ENCODE peak calls at places on chromosomes 3 and 15, in six cellular contexts. U is heart right ventricle, A is A549, B is tibial artery, R is breast epithelium, T is thoracic aorta. Q is an unnamed sample.

GRCh38 chr15:27481768-27482167 is 510.8 kb downstream of the GABRG3 start:
- DNase-seq in U (no peak), A (no peak), B (no peak), R (no peak), T (no peak), Q (no peak)

GRCh38 chr3:150238043-150238802 is 169.9 kb upstream of the TSC22D2 start:
- DNase-seq in U (no peak), A (no peak), B (no peak), R (no peak), T (no peak), Q (no peak)

GRCh38 chr3:195549931-195550519 is 6.9 kb upstream of the PPP1R2 start:
- DNase-seq in U (no peak), A (no peak), B (no peak), R (no peak), T (no peak), Q (peak; percentile 62)

GRCh38 chr15:80367094-80367493 is 37.1 kb upstream of the ARNT2 start:
- DNase-seq in U (no peak), A (peak; percentile 24), B (no peak), R (no peak), T (no peak), Q (no peak)

GRCh38 chr3:62134061-62134496 is 239.3 kb downstream of the FEZF2 start:
- DNase-seq in U (peak; percentile 79), A (no peak), B (peak; percentile 39), R (no peak), T (no peak), Q (no peak)

GRCh38 chr3:129597087-129597791 is 9.2 kb downstream of the PLXND1 start:
- DNase-seq in U (no peak), A (no peak), B (no peak), R (no peak), T (no peak), Q (no peak)

GRCh38 chr3:172135766-172136729 is 96.7 kb downstream of the FNDC3B start:
- DNase-seq in U (no peak), A (no peak), B (no peak), R (no peak), T (no peak), Q (no peak)

GRCh38 chr3:24237971-24238767 is 256.5 kb downstream of the THRB start:
- DNase-seq in U (peak; percentile 67), A (peak; percentile 65), B (no peak), R (no peak), T (peak; percentile 13), Q (no peak)

GRCh38 chr15:79522656-79523055 is 90.5 kb downstream of the MINAR1 start:
- DNase-seq in U (no peak), A (no peak), B (no peak), R (no peak), T (no peak), Q (no peak)

GRCh38 chr3:160697628-160698382 is 20.8 kb downstream of the ARL14 start:
- DNase-seq in U (no peak), A (no peak), B (no peak), R (no peak), T (no peak), Q (no peak)

GRCh38 chr3:123027292-123028232 is at the start of gene SEMA5B:
- DNase-seq in U (peak; percentile 29), A (peak; percentile 36), B (no peak), R (no peak), T (no peak), Q (no peak)

GRCh38 chr3:171342200-171342599 is 118.0 kb downstream of the TNIK start:
- DNase-seq in U (no peak), A (no peak), B (no peak), R (no peak), T (no peak), Q (no peak)

GRCh38 chr3:195410546-195410945 is 32.3 kb downstream of the ACAP2 start:
- DNase-seq in U (no peak), A (no peak), B (no peak), R (no peak), T (no peak), Q (no peak)

GRCh38 chr3:163838769-163839168 is 1239.5 kb downstream of the SI start:
- DNase-seq in U (no peak), A (no peak), B (no peak), R (no peak), T (no peak), Q (no peak)

GRCh38 chr3:37937156-37937555 is 53.4 kb upstream of the VILL start:
- DNase-seq in U (no peak), A (no peak), B (no peak), R (no peak), T (no peak), Q (no peak)

GRCh38 chr15:27827336-27827735 is 271.8 kb downstream of the OCA2 start:
- DNase-seq in U (no peak), A (no peak), B (no peak), R (no peak), T (no peak), Q (no peak)

GRCh38 chr15:25863067-25863967 is at the start of gene ATP10A:
- DNase-seq in U (peak; percentile 45), A (no peak), B (peak; percentile 59), R (no peak), T (no peak), Q (peak; percentile 75)
- H3K27ac ChIP-seq in U (peak within 1 kb of the TSS; percentile 64), A (peak within 1 kb of the TSS; percentile 79), B (peak within 1 kb of the TSS; percentile 96), R (peak within 1 kb of the TSS; percentile 87), T (peak within 1 kb of the TSS; percentile 92), Q (peak within 1 kb of the TSS; percentile 95)

DNA sequence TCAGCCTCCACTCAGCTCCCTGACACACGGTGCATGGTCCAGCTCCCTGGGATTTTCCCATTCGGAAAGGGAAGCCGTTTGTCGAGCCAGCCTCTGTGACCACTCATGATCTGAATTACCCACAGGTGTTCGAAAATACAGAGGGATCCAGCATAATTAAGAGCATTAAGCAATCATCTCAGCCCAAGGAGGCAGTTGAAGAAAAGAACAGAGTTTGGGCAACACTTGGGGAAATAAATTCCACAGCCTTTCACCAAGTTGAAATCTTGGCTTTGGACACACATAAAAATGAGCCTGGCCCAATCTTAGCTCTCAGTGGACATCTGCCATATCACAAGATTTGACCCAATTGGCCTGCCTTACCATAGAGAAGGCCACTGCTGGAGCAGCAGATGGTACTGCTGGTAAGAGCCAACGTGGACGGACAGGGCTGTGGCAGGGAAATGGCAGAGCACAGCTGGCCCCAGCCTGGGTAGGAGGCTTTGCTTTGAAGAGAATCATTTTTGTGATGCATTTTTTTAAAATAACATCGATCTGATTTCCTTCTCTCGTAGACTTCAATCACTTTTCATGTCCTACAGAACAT is 13.0 kb downstream of the FOXP1 start:
- DNase-seq in U (no peak), A (no peak), B (no peak), R (no peak), T (no peak), Q (no peak)
- TF ChIP-seq CTCF in U (no peak), A (no peak), B (no peak), R (no peak), T (no peak), Q (no peak)

GRCh38 chr3:108001457-108001856 is 89.4 kb downstream of the CD47 start:
- DNase-seq in U (no peak), A (no peak), B (no peak), R (no peak), T (no peak), Q (no peak)
- H3K27ac ChIP-seq in U (no peak overlapping the region), A (no peak overlapping the region), B (no peak overlapping the region), R (no peak overlapping the region), T (no peak overlapping the region), Q (no peak overlapping the region)

GRCh38 chr3:142909282-142909681 is 20.4 kb upstream of the PCOLCE2 start:
- DNase-seq in U (no peak), A (no peak), B (no peak), R (no peak), T (no peak), Q (no peak)

GRCh38 chr3:142910280-142910679 is 21.4 kb upstream of the PCOLCE2 start:
- DNase-seq in U (no peak), A (no peak), B (no peak), R (no peak), T (no peak), Q (no peak)

GRCh38 chr3:142907996-142908395 is 19.1 kb upstream of the PCOLCE2 start:
- DNase-seq in U (no peak), A (no peak), B (no peak), R (no peak), T (no peak), Q (no peak)

GRCh38 chr3:142902356-142902755 is 13.5 kb upstream of the PCOLCE2 start:
- DNase-seq in U (no peak), A (no peak), B (no peak), R (no peak), T (no peak), Q (no peak)

GRCh38 chr3:142904639-142905441 is 16.0 kb upstream of the PCOLCE2 start:
- DNase-seq in U (no peak), A (no peak), B (peak; percentile 54), R (no peak), T (no peak), Q (no peak)
- TF ChIP-seq CTCF in U (peak; percentile 11), A (peak; percentile 40), B (no peak), R (no peak), T (no peak), Q (no peak)

DNA sequence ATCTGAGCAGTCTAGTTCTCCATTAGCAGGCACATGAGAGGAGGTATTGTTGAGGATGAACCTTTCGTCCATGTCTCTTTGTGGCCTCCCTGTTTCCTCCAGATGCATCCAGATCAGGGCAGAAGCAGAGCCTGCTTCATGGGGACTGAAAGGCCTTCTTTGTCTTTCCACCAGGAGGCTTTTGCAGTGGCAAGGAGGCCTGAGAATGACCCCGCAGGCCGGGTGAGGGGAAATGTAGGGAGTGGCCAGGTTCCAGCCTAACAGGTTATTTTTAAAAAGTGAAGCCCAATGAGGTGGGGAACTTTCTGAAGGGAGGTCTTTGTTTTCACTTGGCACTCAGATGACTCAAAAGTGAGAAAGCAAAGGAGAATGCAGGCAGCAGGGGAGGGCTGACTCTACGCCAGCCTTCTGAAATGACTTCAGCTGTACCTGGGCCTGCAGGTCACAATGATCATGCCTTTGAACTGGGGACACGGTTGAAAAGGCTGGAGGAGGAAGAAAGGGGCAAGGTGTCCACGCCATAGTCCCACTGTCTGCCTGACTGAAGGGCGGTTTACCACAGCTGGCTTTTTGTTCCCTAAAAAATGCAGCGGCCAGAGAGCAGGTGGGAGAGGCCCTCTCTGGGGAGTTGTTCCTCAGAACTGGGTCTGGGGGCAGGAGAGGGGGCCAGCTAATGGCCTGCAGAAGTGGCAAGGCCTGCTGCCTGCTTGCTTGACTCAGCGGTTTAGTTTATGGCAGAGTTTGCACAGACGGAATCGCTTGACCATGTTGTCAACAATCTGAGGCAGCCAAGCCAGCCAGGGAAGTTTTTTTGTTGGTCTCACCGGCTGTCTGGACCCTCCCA is 28.7 kb downstream of the CMTM7 start:
- DNase-seq in U (no peak), A (peak; percentile 43), B (no peak), R (peak; percentile 66), T (no peak), Q (no peak)
- H3K27ac ChIP-seq in U (peak overlapping the region; percentile 75), A (no peak overlapping the region), B (no peak overlapping the region), R (peak overlapping the region; percentile 95), T (no peak overlapping the region), Q (peak overlapping the region; percentile 58)

GRCh38 chr3:49929333-49930240 is at the start of gene MON1A:
- DNase-seq in U (peak; percentile 97), A (peak; percentile 64), B (peak; percentile 95), R (peak; percentile 94), T (peak; percentile 70), Q (peak; percentile 75)
- TF ChIP-seq CTCF in U (peak; percentile 19), A (peak; percentile 25), B (peak; percentile 13), R (peak; percentile 24), T (no peak), Q (peak; percentile 21)

GRCh38 chr15:89406756-89407650 is 72.4 kb upstream of the POLG start:
- DNase-seq in U (no peak), A (no peak), B (no peak), R (no peak), T (no peak), Q (no peak)
- H3K27ac ChIP-seq in U (no peak overlapping the region), A (no peak overlapping the region), B (no peak overlapping the region), R (no peak overlapping the region), T (no peak overlapping the region), Q (no peak overlapping the region)